ENCODE peak calls at places on chromosomes 7 and 10, in four cellular contexts. M is GM23338, F is colonic mucosa, W is Panc1. Y is an unnamed sample.

GRCh38 chr10:43305881-43306280 is 39.0 kb upstream of the RASGEF1A start:
- DNase-seq in M (no peak), F (no peak), W (no peak), Y (no peak)

GRCh38 chr10:68192113-68192512 is 39.8 kb downstream of the ATOH7 start:
- DNase-seq in W (no peak), M (no peak), F (no peak), Y (no peak)

GRCh38 chr10:51544933-51545332 is 154.5 kb downstream of the CSTF2T start:
- DNase-seq in F (no peak), W (no peak), M (no peak), Y (no peak)

GRCh38 chr7:116598846-116599245 is 73.2 kb upstream of the MET start:
- DNase-seq in M (no peak), W (no peak), F (no peak), Y (no peak)

GRCh38 chr10:123119081-123119480 is 16.7 kb upstream of the HMX3 start:
- DNase-seq in F (no peak), M (no peak), W (no peak), Y (no peak)

GRCh38 chr10:62352356-62352963 is 21.7 kb upstream of the ZNF365 start:
- DNase-seq in M (no peak), W (no peak), F (no peak), Y (peak; percentile 59)

GRCh38 chr7:14375998-14376397 is 386.5 kb upstream of the ETV1 start:
- DNase-seq in M (no peak), F (no peak), W (no peak), Y (no peak)

GRCh38 chr7:101870361-101871062 is 53.1 kb downstream of the CUX1 start:
- DNase-seq in F (peak; percentile 62), M (peak; percentile 73), W (no peak), Y (no peak)

GRCh38 chr10:101563007-101563406 is 25.1 kb downstream of the POLL start:
- DNase-seq in F (peak; percentile 9), W (no peak), M (no peak), Y (no peak)

GRCh38 chr10:61754553-61755540 is 92.1 kb downstream of the CABCOCO1 start:
- DNase-seq in W (no peak), F (no peak), M (no peak), Y (no peak)

GRCh38 chr10:819326-819725 is 112.2 kb downstream of the LARP4B start:
- DNase-seq in W (no peak), M (no peak), F (no peak), Y (peak; percentile 78)

GRCh38 chr10:124721295-124722052 is 22.7 kb downstream of the FAM53B start:
- DNase-seq in F (peak; percentile 38), M (no peak), W (no peak), Y (no peak)

GRCh38 chr7:27111753-27112277 is 9.3 kb upstream of the HOXA2 start:
- DNase-seq in F (peak; percentile 22), M (no peak), W (no peak), Y (no peak)

GRCh38 chr7:27110977-27111752 is 8.7 kb upstream of the HOXA2 start:
- DNase-seq in F (peak; percentile 46), M (peak; percentile 0), W (no peak), Y (no peak)

GRCh38 chr7:27113991-27114866 is 11.7 kb upstream of the HOXA2 start:
- DNase-seq in M (peak; percentile 41), F (peak; percentile 70), W (no peak), Y (no peak)

GRCh38 chr7:27112361-27112760 is 9.9 kb upstream of the HOXA2 start:
- DNase-seq in W (no peak), M (no peak), F (no peak), Y (no peak)

GRCh38 chr7:27112960-27113949 is 10.8 kb upstream of the HOXA2 start:
- DNase-seq in F (peak; percentile 86), W (no peak), M (peak; percentile 84), Y (no peak)
- H3K4me3 ChIP-seq in F (peak overlapping the region; percentile 48), W (peak overlapping the region; percentile 77), M (peak overlapping the region; percentile 48), Y (peak overlapping the region; percentile 57)

GRCh38 chr10:133280391-133281059 is 3.9 kb upstream of the ADAM8 start:
- DNase-seq in W (no peak), M (no peak), F (no peak), Y (no peak)

GRCh38 chr10:133278577-133279265 is 2.1 kb upstream of the ADAM8 start:
- DNase-seq in M (no peak), F (peak; percentile 57), W (no peak), Y (peak; percentile 42)

GRCh38 chr10:133279266-133279960 is 2.7 kb upstream of the ADAM8 start:
- DNase-seq in W (no peak), F (no peak), M (no peak), Y (no peak)

GRCh38 chr10:133281084-133281483 is 4.4 kb upstream of the ADAM8 start:
- DNase-seq in M (no peak), W (no peak), F (no peak), Y (no peak)

DNA sequence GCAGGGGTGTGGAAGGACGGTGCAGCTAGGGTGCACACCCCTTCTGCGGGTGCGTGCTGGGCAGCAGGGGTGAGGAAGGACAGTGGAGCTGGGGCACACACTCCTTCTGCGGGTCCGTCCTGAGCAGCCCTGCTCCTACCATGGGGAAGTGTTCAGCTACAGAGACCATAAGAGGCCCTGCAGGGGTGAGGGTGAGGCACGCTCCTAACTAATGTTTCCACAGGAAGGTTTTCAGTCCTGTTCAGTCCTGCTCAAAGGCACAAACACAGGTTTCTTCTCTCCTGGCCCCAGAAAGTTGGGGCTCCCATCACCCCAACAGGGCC is 3.3 kb upstream of the ADAM8 start:
- DNase-seq in W (no peak), F (no peak), M (no peak), Y (no peak)
- H3K27ac ChIP-seq in W (no peak overlapping the region), F (no peak overlapping the region), M (no peak overlapping the region), Y (no peak overlapping the region)

DNA sequence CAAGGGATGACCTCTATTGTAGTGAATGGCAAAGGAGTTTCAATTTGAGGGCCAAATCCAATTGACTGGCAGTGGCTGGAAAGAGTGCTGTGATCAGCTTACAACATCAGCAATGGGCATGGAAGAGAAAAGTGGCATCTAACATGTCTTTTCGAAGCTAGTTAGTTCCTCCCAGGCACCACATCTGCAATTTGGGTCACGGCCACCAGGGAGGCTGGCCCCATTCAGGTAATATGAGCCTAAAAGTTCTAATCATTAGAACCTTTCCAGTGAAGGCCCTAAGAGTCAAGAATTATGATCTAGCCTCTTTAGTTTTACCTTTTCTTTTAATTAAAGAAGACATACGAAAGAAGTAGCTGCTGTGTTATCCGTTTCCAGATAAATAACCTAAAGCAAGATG is 17.3 kb downstream of the CRTAC1 start:
- DNase-seq in F (no peak), W (no peak), M (peak; percentile 47), Y (no peak)
- TF ChIP-seq CTCF in F (no peak), W (peak; percentile 21), M (peak; percentile 47), Y (no peak)

DNA sequence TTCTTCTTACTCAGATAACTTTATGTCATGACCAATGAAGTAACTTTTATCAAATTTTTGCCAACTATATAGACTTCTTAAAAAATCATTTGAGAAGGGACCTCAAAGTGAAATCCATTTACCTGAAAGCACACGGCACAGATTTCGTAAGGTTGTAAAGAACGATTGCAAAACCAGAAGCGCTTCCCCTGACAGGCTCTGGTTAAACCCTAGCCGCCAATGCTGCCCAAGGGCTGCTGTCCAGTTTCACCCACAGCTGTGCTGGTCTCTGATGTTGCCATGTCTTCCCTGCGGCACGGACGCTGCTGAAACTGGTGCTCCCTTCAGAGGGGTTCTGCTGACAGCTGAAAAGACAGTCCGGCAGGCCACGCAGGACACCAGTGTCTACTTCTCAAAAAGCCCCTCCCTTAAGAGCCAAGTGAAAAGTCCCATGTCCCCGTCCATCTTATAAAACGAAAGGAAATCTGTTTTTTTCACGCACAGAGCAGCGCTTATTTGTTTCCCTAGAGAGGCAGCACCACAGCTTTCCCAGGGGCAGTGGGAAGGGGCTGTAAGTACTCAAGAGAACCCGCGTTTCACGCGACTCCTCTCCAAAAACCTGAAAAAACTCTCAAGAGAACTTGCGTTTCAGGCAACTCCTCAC is 32.5 kb downstream of the GNA12 start:
- DNase-seq in M (peak; percentile 3), F (no peak), W (no peak), Y (no peak)
- H3K4me3 ChIP-seq in M (no peak overlapping the region), F (no peak overlapping the region), W (no peak overlapping the region), Y (no peak overlapping the region)

GRCh38 chr7:150737265-150738055 is at the start of gene GIMAP5:
- DNase-seq in M (no peak), W (no peak), F (no peak), Y (no peak)

GRCh38 chr7:150739045-150739432 is 1.8 kb downstream of the GIMAP5 start:
- DNase-seq in F (no peak), W (no peak), M (no peak), Y (no peak)

GRCh38 chr7:150742286-150742968 is 5.2 kb downstream of the GIMAP5 start:
- DNase-seq in F (no peak), W (no peak), M (no peak), Y (no peak)

GRCh38 chr7:150738092-150739044 is 1.1 kb downstream of the GIMAP5 start:
- DNase-seq in W (no peak), F (no peak), M (no peak), Y (no peak)

DNA sequence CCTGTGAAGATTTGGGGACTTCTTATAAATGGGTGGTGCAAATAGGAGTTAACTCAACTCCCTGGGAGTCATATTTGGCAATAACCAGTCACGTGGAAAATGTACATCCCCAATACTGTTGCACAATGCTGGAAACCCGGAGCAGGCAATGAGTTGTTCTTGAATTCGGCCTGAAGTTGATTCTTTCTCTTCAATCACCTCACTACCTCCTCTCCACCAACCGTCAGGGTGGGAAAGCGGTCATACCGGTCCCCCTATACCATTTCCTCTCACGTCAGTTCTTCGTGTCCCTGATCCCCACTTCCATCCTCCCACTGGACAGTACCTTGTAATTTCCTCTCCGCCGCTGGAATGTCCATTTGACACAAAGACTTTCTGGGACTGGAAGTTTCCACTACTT is 2.8 kb downstream of the GIMAP5 start:
- DNase-seq in M (no peak), W (no peak), F (no peak), Y (no peak)
- H3K27ac ChIP-seq in M (no peak overlapping the region), W (no peak overlapping the region), F (peak overlapping the region; percentile 67), Y (no peak overlapping the region)

DNA sequence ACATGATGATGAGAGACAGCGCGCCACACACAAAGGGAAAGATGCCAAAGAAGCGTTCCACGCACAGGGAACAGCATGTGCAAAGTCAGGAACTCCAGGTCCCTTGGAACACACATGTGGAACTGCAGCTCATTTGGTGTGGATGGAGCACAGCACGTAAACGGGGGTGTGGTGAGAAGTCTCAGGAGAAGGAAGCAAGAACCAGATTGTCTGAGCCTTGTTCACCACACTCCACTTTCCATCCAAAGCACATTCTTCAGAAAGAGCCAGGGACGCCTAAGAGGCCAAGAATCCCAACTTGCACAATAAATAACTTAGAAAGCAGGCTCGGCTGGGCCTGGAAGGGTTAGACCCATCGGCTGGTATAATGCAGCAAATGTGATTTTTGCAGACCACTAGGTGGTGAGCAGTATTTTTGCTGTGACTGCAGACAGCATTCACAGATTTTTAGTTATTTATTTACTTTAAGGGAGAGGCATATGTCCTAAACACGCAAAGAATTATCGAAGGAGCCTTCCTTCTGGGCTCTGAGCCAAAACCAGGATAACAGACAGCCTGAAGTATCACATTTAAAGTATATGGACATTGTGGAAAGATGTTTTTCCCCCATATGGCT is 27.9 kb upstream of the ASCC1 start:
- DNase-seq in W (no peak), F (peak; percentile 84), M (no peak), Y (peak; percentile 89)
- TF ChIP-seq CTCF in W (no peak), F (no peak), M (peak; percentile 13), Y (peak; percentile 65)

DNA sequence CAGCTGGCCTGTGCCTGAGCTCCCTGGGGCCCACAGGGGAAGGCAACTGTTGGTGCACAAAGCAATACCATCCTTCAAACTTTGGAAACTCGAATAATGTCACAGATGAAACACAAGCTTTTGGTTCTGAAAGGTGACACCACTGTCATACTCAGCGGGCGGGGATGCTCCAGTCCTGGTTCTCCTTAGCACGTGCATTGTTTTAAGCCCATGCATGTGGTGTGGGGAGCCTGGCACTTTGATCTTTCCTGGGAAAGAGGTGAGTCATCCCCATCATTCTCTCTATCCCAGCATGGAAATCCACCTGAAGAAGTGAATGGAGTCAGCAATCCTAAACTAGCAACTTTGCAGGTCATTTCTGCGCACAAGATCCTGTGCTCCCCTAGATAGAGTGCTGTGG is 119.6 kb downstream of the GLRX3 start:
- DNase-seq in F (no peak), W (no peak), M (no peak), Y (no peak)
- H3K4me3 ChIP-seq in F (no peak overlapping the region), W (no peak overlapping the region), M (no peak overlapping the region), Y (no peak overlapping the region)

Y was measured in brain microvascular endothelial cell.